ENCODE peak calls at places on chromosome 14, in six cellular contexts. V is GM12892, W is pancreas, U is activated T-cell treated with anti-CD3 and anti-CD28 coated beads for 1 hour, E is cardiac septum, K is right atrium auricular region. I is an unnamed sample.

GRCh38 chr14:100237735-100238418 is 1.1 kb upstream of the YY1 start:
- DNase-seq in V (peak), W (peak), U (peak), E (no peak), K (no peak), I (peak)

GRCh38 chr14:93114713-93115068 is 1.0 kb downstream of the ITPK1 start:
- DNase-seq in V (no peak), W (no peak), U (no peak), E (no peak), K (no peak), I (peak)

GRCh38 chr14:101220921-101221510 is 317.5 kb upstream of the RTL1 start:
- DNase-seq in V (no peak), W (no peak), U (no peak), E (no peak), K (peak), I (no peak)

GRCh38 chr14:94028450-94028826 is 2.3 kb downstream of the OTUB2 start:
- DNase-seq in V (no peak), W (no peak), U (no peak), E (no peak), K (no peak), I (no peak)

GRCh38 chr14:89205137-89205740 is 211.8 kb downstream of the FOXN3 start:
- DNase-seq in V (no peak), W (no peak), U (no peak), E (no peak), K (no peak), I (no peak)

GRCh38 chr14:96614528-96614927 is 112.3 kb downstream of the PAPOLA start:
- DNase-seq in V (no peak), W (no peak), U (no peak), E (no peak), K (no peak), I (no peak)

GRCh38 chr14:52003324-52003723 is 14.0 kb downstream of the RTRAF start:
- DNase-seq in V (no peak), W (no peak), U (no peak), E (no peak), K (no peak), I (no peak)

GRCh38 chr14:38500125-38500524 is 244.2 kb upstream of the CLEC14A start:
- DNase-seq in V (no peak), W (no peak), U (no peak), E (no peak), K (no peak), I (no peak)

GRCh38 chr14:30708157-30708556 is 86.0 kb downstream of the SCFD1 start:
- DNase-seq in V (no peak), W (no peak), U (no peak), E (no peak), K (no peak), I (no peak)

GRCh38 chr14:70744631-70745030 is 64.7 kb downstream of the MAP3K9 start:
- DNase-seq in V (no peak), W (no peak), U (no peak), E (no peak), K (no peak), I (no peak)

GRCh38 chr14:90660865-90661570 is 155.2 kb downstream of the TTC7B start:
- DNase-seq in V (no peak), W (no peak), U (no peak), E (no peak), K (no peak), I (peak)

GRCh38 chr14:103684871-103685270 is 30.4 kb downstream of the XRCC3 start:
- DNase-seq in V (no peak), W (no peak), U (no peak), E (no peak), K (no peak), I (no peak)

GRCh38 chr14:68630611-68631013 is 162.3 kb downstream of the ZFP36L1 start:
- DNase-seq in V (no peak), W (no peak), U (no peak), E (no peak), K (no peak), I (no peak)

GRCh38 chr14:63672417-63673180 is 30.9 kb upstream of the WDR89 start:
- DNase-seq in V (no peak), W (peak), U (no peak), E (no peak), K (no peak), I (no peak)

GRCh38 chr14:59634617-59635016 is 58.0 kb upstream of the CCDC175 start:
- DNase-seq in V (no peak), W (no peak), U (no peak), E (no peak), K (no peak), I (no peak)

GRCh38 chr14:76919811-76920571 is 93.8 kb downstream of the LRRC74A start:
- DNase-seq in V (no peak), W (peak), U (no peak), E (no peak), K (no peak), I (peak)

GRCh38 chr14:39488600-39488999 is 56.4 kb upstream of the FBXO33 start:
- DNase-seq in V (no peak), W (no peak), U (no peak), E (no peak), K (no peak), I (no peak)

GRCh38 chr14:69620211-69620611 is 8.8 kb downstream of the SUSD6 start:
- DNase-seq in V (no peak), W (no peak), U (no peak), E (no peak), K (no peak), I (no peak)

GRCh38 chr14:35480119-35480769 is 53.7 kb upstream of the INSM2 start:
- DNase-seq in V (no peak), W (no peak), U (no peak), E (no peak), K (no peak), I (no peak)

GRCh38 chr14:63770187-63770807 is 42.4 kb upstream of the SGPP1 start:
- DNase-seq in V (no peak), W (peak), U (peak), E (no peak), K (no peak), I (peak)

GRCh38 chr14:57987596-57988300 is 121.9 kb upstream of the SLC35F4 start:
- DNase-seq in V (no peak), W (no peak), U (no peak), E (no peak), K (no peak), I (no peak)

GRCh38 chr14:23646648-23647549 is 10.7 kb downstream of the DHRS2 start:
- DNase-seq in V (no peak), W (no peak), U (no peak), E (no peak), K (no peak), I (no peak)

GRCh38 chr14:32675433-32675832 is 263.2 kb upstream of the NPAS3 start:
- DNase-seq in V (no peak), W (no peak), U (no peak), E (no peak), K (no peak), I (no peak)